ENCODE peak calls at places on chromosome 2, in ten cellular contexts. One of them, this sample, is unnamed.

GRCh38 chr2:139018252-139018651 is 238.1 kb upstream of the NXPH2 start:
- DNase-seq in mammary epithelial cell: no peak
- DNase-seq in bronchial epithelial cell: no peak
- DNase-seq in Calu3: no peak
- DNase-seq in AG10803: no peak
- DNase-seq in transverse colon: no peak
- DNase-seq in A549: no peak
- DNase-seq in neural crest cell: no peak
- DNase-seq in tibial artery: no peak
- DNase-seq in GM20000: no peak
- DNase-seq in this sample: no peak

GRCh38 chr2:174403628-174404027 is 8.1 kb downstream of the SCRN3 start:
- DNase-seq in mammary epithelial cell: no peak
- DNase-seq in bronchial epithelial cell: no peak
- DNase-seq in Calu3: no peak
- DNase-seq in AG10803: no peak
- DNase-seq in transverse colon: no peak
- DNase-seq in A549: no peak
- DNase-seq in neural crest cell: no peak
- DNase-seq in tibial artery: no peak
- DNase-seq in GM20000: no peak
- DNase-seq in this sample: no peak

GRCh38 chr2:230902180-230902899 is 22.7 kb downstream of the GPR55 start:
- DNase-seq in mammary epithelial cell: peak; percentile 41
- DNase-seq in bronchial epithelial cell: peak; percentile 39
- DNase-seq in Calu3: peak; percentile 50
- DNase-seq in AG10803: peak; percentile 63
- DNase-seq in transverse colon: peak; percentile 50
- DNase-seq in A549: peak; percentile 57
- DNase-seq in neural crest cell: peak; percentile 40
- DNase-seq in tibial artery: no peak
- DNase-seq in GM20000: peak; percentile 75
- DNase-seq in this sample: peak; percentile 50

GRCh38 chr2:225090746-225091145 is 48.5 kb upstream of the DOCK10 start:
- DNase-seq in mammary epithelial cell: peak; percentile 67
- DNase-seq in bronchial epithelial cell: peak; percentile 79
- DNase-seq in Calu3: no peak
- DNase-seq in AG10803: peak; percentile 72
- DNase-seq in transverse colon: no peak
- DNase-seq in A549: no peak
- DNase-seq in neural crest cell: no peak
- DNase-seq in tibial artery: no peak
- DNase-seq in GM20000: no peak
- DNase-seq in this sample: no peak

GRCh38 chr2:165707088-165707487 is 87.0 kb downstream of the GALNT3 start:
- DNase-seq in mammary epithelial cell: no peak
- DNase-seq in bronchial epithelial cell: no peak
- DNase-seq in Calu3: no peak
- DNase-seq in AG10803: no peak
- DNase-seq in transverse colon: no peak
- DNase-seq in A549: no peak
- DNase-seq in neural crest cell: no peak
- DNase-seq in tibial artery: no peak
- DNase-seq in GM20000: no peak
- DNase-seq in this sample: no peak

GRCh38 chr2:43075054-43075593 is 151.3 kb downstream of the ZFP36L2 start:
- DNase-seq in mammary epithelial cell: peak; percentile 96
- DNase-seq in bronchial epithelial cell: peak; percentile 100
- DNase-seq in Calu3: peak; percentile 72
- DNase-seq in AG10803: peak; percentile 98
- DNase-seq in transverse colon: peak; percentile 55
- DNase-seq in A549: no peak
- DNase-seq in neural crest cell: no peak
- DNase-seq in tibial artery: peak; percentile 89
- DNase-seq in GM20000: no peak
- DNase-seq in this sample: peak; percentile 58

GRCh38 chr2:3512086-3512485 is 7.2 kb downstream of the ADI1 start:
- DNase-seq in mammary epithelial cell: no peak
- DNase-seq in bronchial epithelial cell: no peak
- DNase-seq in Calu3: no peak
- DNase-seq in AG10803: peak; percentile 21
- DNase-seq in transverse colon: no peak
- DNase-seq in A549: no peak
- DNase-seq in neural crest cell: no peak
- DNase-seq in tibial artery: no peak
- DNase-seq in GM20000: no peak
- DNase-seq in this sample: no peak

GRCh38 chr2:230723363-230723762 is 10.7 kb downstream of the CAB39 start:
- DNase-seq in mammary epithelial cell: no peak
- DNase-seq in bronchial epithelial cell: no peak
- DNase-seq in Calu3: no peak
- DNase-seq in AG10803: no peak
- DNase-seq in transverse colon: no peak
- DNase-seq in A549: no peak
- DNase-seq in neural crest cell: no peak
- DNase-seq in tibial artery: no peak
- DNase-seq in GM20000: no peak
- DNase-seq in this sample: no peak

GRCh38 chr2:37672104-37672869 is 845 bp upstream of the CDC42EP3 start:
- DNase-seq in mammary epithelial cell: peak; percentile 90
- DNase-seq in bronchial epithelial cell: peak; percentile 60
- DNase-seq in Calu3: peak; percentile 83
- DNase-seq in AG10803: peak; percentile 90
- DNase-seq in transverse colon: peak; percentile 83
- DNase-seq in A549: peak; percentile 91
- DNase-seq in neural crest cell: peak; percentile 92
- DNase-seq in tibial artery: peak; percentile 66
- DNase-seq in GM20000: peak; percentile 89
- DNase-seq in this sample: peak; percentile 96

GRCh38 chr2:42339191-42339912 is 21.7 kb downstream of the COX7A2L start:
- DNase-seq in mammary epithelial cell: no peak
- DNase-seq in bronchial epithelial cell: no peak
- DNase-seq in Calu3: no peak
- DNase-seq in AG10803: no peak
- DNase-seq in transverse colon: no peak
- DNase-seq in A549: no peak
- DNase-seq in neural crest cell: no peak
- DNase-seq in tibial artery: no peak
- DNase-seq in GM20000: no peak
- DNase-seq in this sample: peak; percentile 47

GRCh38 chr2:1403565-1403964 is 9.7 kb upstream of the TPO start:
- DNase-seq in mammary epithelial cell: no peak
- DNase-seq in bronchial epithelial cell: no peak
- DNase-seq in Calu3: no peak
- DNase-seq in AG10803: no peak
- DNase-seq in transverse colon: no peak
- DNase-seq in A549: no peak
- DNase-seq in neural crest cell: no peak
- DNase-seq in tibial artery: no peak
- DNase-seq in GM20000: no peak
- DNase-seq in this sample: no peak

GRCh38 chr2:23545391-23545790 is 160.4 kb downstream of the KLHL29 start:
- DNase-seq in mammary epithelial cell: no peak
- DNase-seq in bronchial epithelial cell: peak; percentile 48
- DNase-seq in Calu3: no peak
- DNase-seq in AG10803: peak; percentile 34
- DNase-seq in transverse colon: no peak
- DNase-seq in A549: peak; percentile 14
- DNase-seq in neural crest cell: no peak
- DNase-seq in tibial artery: no peak
- DNase-seq in GM20000: no peak
- DNase-seq in this sample: peak; percentile 64
- TF ChIP-seq CTCF in mammary epithelial cell: no peak
- TF ChIP-seq CTCF in bronchial epithelial cell: peak; percentile 20
- TF ChIP-seq CTCF in Calu3: no peak
- TF ChIP-seq CTCF in AG10803: no peak
- TF ChIP-seq CTCF in transverse colon: no peak
- TF ChIP-seq CTCF in A549: no peak
- TF ChIP-seq CTCF in neural crest cell: no peak
- TF ChIP-seq CTCF in tibial artery: no peak
- TF ChIP-seq CTCF in GM20000: no peak
- TF ChIP-seq CTCF in this sample: peak; percentile 31

GRCh38 chr2:62410015-62410453 is 96.0 kb downstream of the TMEM17 start:
- DNase-seq in mammary epithelial cell: no peak
- DNase-seq in bronchial epithelial cell: no peak
- DNase-seq in Calu3: no peak
- DNase-seq in AG10803: no peak
- DNase-seq in transverse colon: no peak
- DNase-seq in A549: no peak
- DNase-seq in neural crest cell: no peak
- DNase-seq in tibial artery: no peak
- DNase-seq in GM20000: no peak
- DNase-seq in this sample: peak; percentile 22

GRCh38 chr2:62410926-62411456 is 95.0 kb downstream of the TMEM17 start:
- DNase-seq in mammary epithelial cell: peak; percentile 21
- DNase-seq in bronchial epithelial cell: peak; percentile 26
- DNase-seq in Calu3: no peak
- DNase-seq in AG10803: peak; percentile 18
- DNase-seq in transverse colon: no peak
- DNase-seq in A549: no peak
- DNase-seq in neural crest cell: no peak
- DNase-seq in tibial artery: no peak
- DNase-seq in GM20000: no peak
- DNase-seq in this sample: no peak

GRCh38 chr2:62413116-62413663 is 92.8 kb downstream of the TMEM17 start:
- DNase-seq in mammary epithelial cell: no peak
- DNase-seq in bronchial epithelial cell: no peak
- DNase-seq in Calu3: no peak
- DNase-seq in AG10803: no peak
- DNase-seq in transverse colon: no peak
- DNase-seq in A549: no peak
- DNase-seq in neural crest cell: no peak
- DNase-seq in tibial artery: no peak
- DNase-seq in GM20000: no peak
- DNase-seq in this sample: no peak

GRCh38 chr2:62415019-62415431 is 91.0 kb downstream of the TMEM17 start:
- DNase-seq in mammary epithelial cell: no peak
- DNase-seq in bronchial epithelial cell: no peak
- DNase-seq in Calu3: no peak
- DNase-seq in AG10803: no peak
- DNase-seq in transverse colon: peak; percentile 29
- DNase-seq in A549: no peak
- DNase-seq in neural crest cell: no peak
- DNase-seq in tibial artery: no peak
- DNase-seq in GM20000: peak; percentile 68
- DNase-seq in this sample: no peak

GRCh38 chr2:62412347-62412742 is 93.7 kb downstream of the TMEM17 start:
- DNase-seq in mammary epithelial cell: peak; percentile 65
- DNase-seq in bronchial epithelial cell: peak; percentile 48
- DNase-seq in Calu3: no peak
- DNase-seq in AG10803: no peak
- DNase-seq in transverse colon: no peak
- DNase-seq in A549: no peak
- DNase-seq in neural crest cell: no peak
- DNase-seq in tibial artery: no peak
- DNase-seq in GM20000: no peak
- DNase-seq in this sample: no peak
- TF ChIP-seq CTCF in mammary epithelial cell: no peak
- TF ChIP-seq CTCF in bronchial epithelial cell: no peak
- TF ChIP-seq CTCF in Calu3: no peak
- TF ChIP-seq CTCF in AG10803: no peak
- TF ChIP-seq CTCF in transverse colon: peak; percentile 47
- TF ChIP-seq CTCF in A549: no peak
- TF ChIP-seq CTCF in neural crest cell: peak; percentile 47
- TF ChIP-seq CTCF in tibial artery: no peak
- TF ChIP-seq CTCF in GM20000: no peak
- TF ChIP-seq CTCF in this sample: no peak

GRCh38 chr2:234816491-234816890 is 135.3 kb upstream of the SH3BP4 start:
- DNase-seq in mammary epithelial cell: no peak
- DNase-seq in bronchial epithelial cell: no peak
- DNase-seq in Calu3: no peak
- DNase-seq in AG10803: no peak
- DNase-seq in transverse colon: no peak
- DNase-seq in A549: no peak
- DNase-seq in neural crest cell: no peak
- DNase-seq in tibial artery: no peak
- DNase-seq in GM20000: no peak
- DNase-seq in this sample: peak; percentile 37

GRCh38 chr2:234816056-234816455 is 135.8 kb upstream of the SH3BP4 start:
- DNase-seq in mammary epithelial cell: no peak
- DNase-seq in bronchial epithelial cell: no peak
- DNase-seq in Calu3: no peak
- DNase-seq in AG10803: no peak
- DNase-seq in transverse colon: no peak
- DNase-seq in A549: no peak
- DNase-seq in neural crest cell: no peak
- DNase-seq in tibial artery: no peak
- DNase-seq in GM20000: no peak
- DNase-seq in this sample: peak; percentile 67

GRCh38 chr2:234821946-234822470 is 129.8 kb upstream of the SH3BP4 start:
- DNase-seq in mammary epithelial cell: no peak
- DNase-seq in bronchial epithelial cell: no peak
- DNase-seq in Calu3: no peak
- DNase-seq in AG10803: peak; percentile 68
- DNase-seq in transverse colon: no peak
- DNase-seq in A549: no peak
- DNase-seq in neural crest cell: no peak
- DNase-seq in tibial artery: no peak
- DNase-seq in GM20000: no peak
- DNase-seq in this sample: no peak

GRCh38 chr2:234823196-234823876 is 128.5 kb upstream of the SH3BP4 start:
- DNase-seq in mammary epithelial cell: no peak
- DNase-seq in bronchial epithelial cell: no peak
- DNase-seq in Calu3: no peak
- DNase-seq in AG10803: peak; percentile 44
- DNase-seq in transverse colon: no peak
- DNase-seq in A549: peak; percentile 38
- DNase-seq in neural crest cell: no peak
- DNase-seq in tibial artery: peak; percentile 54
- DNase-seq in GM20000: no peak
- DNase-seq in this sample: no peak

DNA sequence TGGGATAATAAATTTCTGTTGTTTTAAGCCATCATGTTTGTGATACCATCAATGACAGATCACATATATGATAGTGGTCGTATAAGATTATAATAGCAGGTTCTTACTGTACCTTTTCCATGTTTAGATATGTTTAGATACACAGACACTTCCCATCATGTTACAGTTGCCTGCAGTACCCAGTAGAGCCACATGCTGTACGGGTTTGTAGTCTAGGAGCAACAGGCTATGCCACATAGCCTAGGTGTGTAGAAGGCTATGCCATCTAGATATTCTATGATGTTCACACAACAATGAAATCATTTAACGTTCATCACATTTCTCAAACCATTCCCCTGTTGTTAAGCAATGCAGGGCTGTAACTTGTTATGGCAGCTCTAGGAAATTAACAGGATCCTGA is 132.9 kb upstream of the SH3BP4 start:
- DNase-seq in mammary epithelial cell: no peak
- DNase-seq in bronchial epithelial cell: no peak
- DNase-seq in Calu3: no peak
- DNase-seq in AG10803: no peak
- DNase-seq in transverse colon: no peak
- DNase-seq in A549: no peak
- DNase-seq in neural crest cell: no peak
- DNase-seq in tibial artery: no peak
- DNase-seq in GM20000: no peak
- DNase-seq in this sample: no peak
- TF ChIP-seq CTCF in mammary epithelial cell: peak; percentile 16
- TF ChIP-seq CTCF in bronchial epithelial cell: peak; percentile 13
- TF ChIP-seq CTCF in Calu3: no peak
- TF ChIP-seq CTCF in AG10803: peak; percentile 12
- TF ChIP-seq CTCF in transverse colon: no peak
- TF ChIP-seq CTCF in A549: no peak
- TF ChIP-seq CTCF in neural crest cell: peak; percentile 40
- TF ChIP-seq CTCF in tibial artery: no peak
- TF ChIP-seq CTCF in GM20000: no peak
- TF ChIP-seq CTCF in this sample: peak; percentile 50

GRCh38 chr2:143574069-143574468 is 444.9 kb downstream of the ARHGAP15 start:
- DNase-seq in mammary epithelial cell: no peak
- DNase-seq in bronchial epithelial cell: no peak
- DNase-seq in Calu3: no peak
- DNase-seq in AG10803: no peak
- DNase-seq in transverse colon: no peak
- DNase-seq in A549: no peak
- DNase-seq in neural crest cell: no peak
- DNase-seq in tibial artery: no peak
- DNase-seq in GM20000: no peak
- DNase-seq in this sample: no peak
- TF ChIP-seq CTCF in mammary epithelial cell: no peak
- TF ChIP-seq CTCF in bronchial epithelial cell: no peak
- TF ChIP-seq CTCF in Calu3: no peak
- TF ChIP-seq CTCF in AG10803: peak; percentile 4
- TF ChIP-seq CTCF in transverse colon: no peak
- TF ChIP-seq CTCF in A549: no peak
- TF ChIP-seq CTCF in neural crest cell: peak; percentile 12
- TF ChIP-seq CTCF in tibial artery: no peak
- TF ChIP-seq CTCF in GM20000: no peak
- TF ChIP-seq CTCF in this sample: no peak